ENCODE peak calls at places on chromosome 6, in nine cellular contexts. One of them, this sample, is unnamed.

GRCh38 chr6:105794870-105795269 is 291.3 kb upstream of the PRDM1 start:
- DNase-seq in putamen: no peak
- DNase-seq in Caki2: no peak
- DNase-seq in neural progenitor cell: no peak
- DNase-seq in M059J: no peak
- DNase-seq in GM06990: no peak
- DNase-seq in T-helper 22 cell: no peak
- DNase-seq in GM04504: no peak
- DNase-seq in RPMI7951: no peak
- DNase-seq in this sample: peak; percentile 32

GRCh38 chr6:41608443-41609151 is 29.7 kb upstream of the MDFI start:
- DNase-seq in putamen: no peak
- DNase-seq in T-helper 22 cell: no peak
- DNase-seq in GM06990: no peak
- DNase-seq in M059J: no peak
- DNase-seq in Caki2: no peak
- DNase-seq in RPMI7951: no peak
- DNase-seq in neural progenitor cell: no peak
- DNase-seq in GM04504: no peak
- DNase-seq in this sample: no peak

GRCh38 chr6:92460133-92460532 is 959.2 kb downstream of the EPHA7 start:
- DNase-seq in M059J: no peak
- DNase-seq in GM04504: no peak
- DNase-seq in Caki2: no peak
- DNase-seq in RPMI7951: no peak
- DNase-seq in putamen: no peak
- DNase-seq in neural progenitor cell: no peak
- DNase-seq in T-helper 22 cell: no peak
- DNase-seq in GM06990: no peak
- DNase-seq in this sample: no peak

GRCh38 chr6:72661408-72661807 is 39.5 kb downstream of the KCNQ5 start:
- DNase-seq in M059J: no peak
- DNase-seq in RPMI7951: no peak
- DNase-seq in GM04504: no peak
- DNase-seq in neural progenitor cell: no peak
- DNase-seq in T-helper 22 cell: no peak
- DNase-seq in Caki2: no peak
- DNase-seq in GM06990: no peak
- DNase-seq in putamen: no peak
- DNase-seq in this sample: no peak

GRCh38 chr6:44062771-44063560 is 64.3 kb downstream of the MRPL14 start:
- DNase-seq in GM04504: no peak
- DNase-seq in GM06990: no peak
- DNase-seq in Caki2: no peak
- DNase-seq in M059J: no peak
- DNase-seq in RPMI7951: peak; percentile 22
- DNase-seq in T-helper 22 cell: no peak
- DNase-seq in neural progenitor cell: peak; percentile 53
- DNase-seq in putamen: no peak
- DNase-seq in this sample: peak; percentile 58

GRCh38 chr6:117840541-117840983 is 66.5 kb upstream of the SLC35F1 start:
- DNase-seq in neural progenitor cell: peak; percentile 70
- DNase-seq in GM06990: no peak
- DNase-seq in putamen: no peak
- DNase-seq in M059J: peak; percentile 32
- DNase-seq in GM04504: no peak
- DNase-seq in RPMI7951: peak; percentile 42
- DNase-seq in Caki2: peak; percentile 29
- DNase-seq in T-helper 22 cell: no peak
- DNase-seq in this sample: peak; percentile 30

GRCh38 chr6:85364354-85364753 is 85.5 kb upstream of the NT5E start:
- DNase-seq in GM04504: peak; percentile 22
- DNase-seq in Caki2: peak; percentile 39
- DNase-seq in RPMI7951: peak; percentile 92
- DNase-seq in putamen: no peak
- DNase-seq in GM06990: peak; percentile 13
- DNase-seq in neural progenitor cell: no peak
- DNase-seq in T-helper 22 cell: no peak
- DNase-seq in M059J: peak; percentile 91
- DNase-seq in this sample: no peak

GRCh38 chr6:107832146-107833056 is 8.3 kb upstream of the SCML4 start:
- DNase-seq in GM04504: no peak
- DNase-seq in GM06990: no peak
- DNase-seq in M059J: no peak
- DNase-seq in RPMI7951: peak; percentile 64
- DNase-seq in putamen: no peak
- DNase-seq in neural progenitor cell: no peak
- DNase-seq in Caki2: no peak
- DNase-seq in T-helper 22 cell: no peak
- DNase-seq in this sample: no peak

GRCh38 chr6:34202329-34203201 is 34.1 kb upstream of the HMGA1 start:
- DNase-seq in RPMI7951: peak; percentile 45
- DNase-seq in GM06990: no peak
- DNase-seq in T-helper 22 cell: no peak
- DNase-seq in putamen: no peak
- DNase-seq in GM04504: no peak
- DNase-seq in neural progenitor cell: peak; percentile 54
- DNase-seq in M059J: peak; percentile 38
- DNase-seq in Caki2: no peak
- DNase-seq in this sample: no peak

GRCh38 chr6:122223251-122223650 is 176.2 kb upstream of the HSF2 start:
- DNase-seq in RPMI7951: no peak
- DNase-seq in Caki2: no peak
- DNase-seq in M059J: no peak
- DNase-seq in neural progenitor cell: no peak
- DNase-seq in GM06990: no peak
- DNase-seq in GM04504: no peak
- DNase-seq in putamen: no peak
- DNase-seq in T-helper 22 cell: no peak
- DNase-seq in this sample: no peak

GRCh38 chr6:118826096-118826495 is 67.9 kb upstream of the ASF1A start:
- DNase-seq in Caki2: no peak
- DNase-seq in GM06990: no peak
- DNase-seq in RPMI7951: no peak
- DNase-seq in M059J: no peak
- DNase-seq in putamen: no peak
- DNase-seq in neural progenitor cell: no peak
- DNase-seq in T-helper 22 cell: no peak
- DNase-seq in GM04504: no peak
- DNase-seq in this sample: no peak

GRCh38 chr6:32131439-32131948 is 1.4 kb upstream of the FKBPL start:
- DNase-seq in GM06990: no peak
- DNase-seq in putamen: no peak
- DNase-seq in GM04504: no peak
- DNase-seq in RPMI7951: no peak
- DNase-seq in T-helper 22 cell: no peak
- DNase-seq in neural progenitor cell: no peak
- DNase-seq in M059J: no peak
- DNase-seq in Caki2: no peak
- DNase-seq in this sample: no peak

GRCh38 chr6:29028821-29029220 is 16.2 kb downstream of the OR2W1 start:
- DNase-seq in GM06990: no peak
- DNase-seq in M059J: no peak
- DNase-seq in GM04504: no peak
- DNase-seq in putamen: no peak
- DNase-seq in RPMI7951: no peak
- DNase-seq in neural progenitor cell: no peak
- DNase-seq in T-helper 22 cell: no peak
- DNase-seq in Caki2: no peak
- DNase-seq in this sample: no peak

GRCh38 chr6:9116026-9116425 is 680.7 kb upstream of the SLC35B3 start:
- DNase-seq in M059J: peak; percentile 88
- DNase-seq in neural progenitor cell: no peak
- DNase-seq in Caki2: no peak
- DNase-seq in RPMI7951: peak; percentile 93
- DNase-seq in GM06990: no peak
- DNase-seq in T-helper 22 cell: no peak
- DNase-seq in GM04504: peak; percentile 42
- DNase-seq in putamen: no peak
- DNase-seq in this sample: no peak

GRCh38 chr6:112010328-112010727 is 43.6 kb upstream of the CCN6 start:
- DNase-seq in T-helper 22 cell: no peak
- DNase-seq in putamen: no peak
- DNase-seq in neural progenitor cell: no peak
- DNase-seq in GM06990: no peak
- DNase-seq in RPMI7951: peak; percentile 61
- DNase-seq in Caki2: no peak
- DNase-seq in GM04504: no peak
- DNase-seq in M059J: peak; percentile 57
- DNase-seq in this sample: no peak

GRCh38 chr6:28673800-28674671 is 148.4 kb downstream of the GPX5 start:
- DNase-seq in GM06990: peak; percentile 64
- DNase-seq in M059J: peak; percentile 79
- DNase-seq in putamen: peak; percentile 70
- DNase-seq in GM04504: peak; percentile 19
- DNase-seq in RPMI7951: peak; percentile 56
- DNase-seq in neural progenitor cell: peak; percentile 76
- DNase-seq in Caki2: peak; percentile 81
- DNase-seq in T-helper 22 cell: no peak
- DNase-seq in this sample: peak; percentile 65

GRCh38 chr6:157556671-157557430 is 175.9 kb downstream of the ZDHHC14 start:
- DNase-seq in neural progenitor cell: no peak
- DNase-seq in M059J: no peak
- DNase-seq in GM04504: no peak
- DNase-seq in GM06990: peak; percentile 43
- DNase-seq in Caki2: no peak
- DNase-seq in putamen: no peak
- DNase-seq in RPMI7951: no peak
- DNase-seq in T-helper 22 cell: no peak
- DNase-seq in this sample: no peak

This sample was measured in GM13976.